ENCODE peak calls at places on chromosome 3, in five cellular contexts. S is pancreas, N is neural progenitor cell, U is uterus, J is esophagus squamous epithelium. H is an unnamed sample. For H3K4me1 and H3K9me3, the result is how much of the 10 kb centered on the place peaks cover.

GRCh38 chr3:144444061-144444460 is 472.4 kb downstream of the DIPK2A start:
- DNase-seq in U (no peak), S (no peak), J (no peak), N (no peak), H (no peak)

GRCh38 chr3:38110314-38111050 is 26.4 kb downstream of the ACAA1 start:
- DNase-seq in J (no peak), U (no peak), S (no peak), N (no peak), H (no peak)

GRCh38 chr3:8663177-8664061 is 18.8 kb upstream of the SSUH2 start:
- DNase-seq in S (peak), N (peak), U (no peak), J (no peak), H (peak)

GRCh38 chr3:70620956-70621355 is 308.5 kb upstream of the MDFIC2 start:
- DNase-seq in J (no peak), N (no peak), U (no peak), S (no peak), H (no peak)

GRCh38 chr3:124300416-124300815 is 308.5 kb upstream of the ROPN1 start:
- DNase-seq in S (no peak), J (no peak), N (no peak), U (no peak), H (no peak)

GRCh38 chr3:184952671-184953070 is 140.7 kb downstream of the VPS8 start:
- DNase-seq in J (no peak), U (no peak), N (no peak), S (no peak), H (no peak)

GRCh38 chr3:118472586-118472985 is 562.1 kb downstream of the IGSF11 start:
- DNase-seq in J (no peak), N (no peak), U (no peak), S (no peak), H (no peak)

GRCh38 chr3:69890691-69891090 is 108.8 kb upstream of the SAMMSON start:
- DNase-seq in N (no peak), J (no peak), U (no peak), S (no peak), H (no peak)

GRCh38 chr3:169264711-169265110 is 398.8 kb downstream of the MECOM start:
- DNase-seq in U (no peak), S (peak), J (no peak), N (no peak), H (peak)

GRCh38 chr3:156751461-156752025 is 74.6 kb upstream of the LEKR1 start:
- DNase-seq in U (peak), N (peak), S (no peak), J (no peak), H (peak)

GRCh38 chr3:195239121-195239520 is 31.8 kb downstream of the XXYLT1 start:
- DNase-seq in N (no peak), J (no peak), U (no peak), S (no peak), H (no peak)

GRCh38 chr3:111848246-111848645 is 10.8 kb upstream of the PHLDB2 start:
- DNase-seq in U (no peak), J (no peak), S (no peak), N (no peak), H (no peak)

GRCh38 chr3:58111513-58112184 is 99.1 kb downstream of the DNASE1L3 start:
- DNase-seq in U (no peak), S (peak), J (no peak), N (no peak), H (no peak)

DNA sequence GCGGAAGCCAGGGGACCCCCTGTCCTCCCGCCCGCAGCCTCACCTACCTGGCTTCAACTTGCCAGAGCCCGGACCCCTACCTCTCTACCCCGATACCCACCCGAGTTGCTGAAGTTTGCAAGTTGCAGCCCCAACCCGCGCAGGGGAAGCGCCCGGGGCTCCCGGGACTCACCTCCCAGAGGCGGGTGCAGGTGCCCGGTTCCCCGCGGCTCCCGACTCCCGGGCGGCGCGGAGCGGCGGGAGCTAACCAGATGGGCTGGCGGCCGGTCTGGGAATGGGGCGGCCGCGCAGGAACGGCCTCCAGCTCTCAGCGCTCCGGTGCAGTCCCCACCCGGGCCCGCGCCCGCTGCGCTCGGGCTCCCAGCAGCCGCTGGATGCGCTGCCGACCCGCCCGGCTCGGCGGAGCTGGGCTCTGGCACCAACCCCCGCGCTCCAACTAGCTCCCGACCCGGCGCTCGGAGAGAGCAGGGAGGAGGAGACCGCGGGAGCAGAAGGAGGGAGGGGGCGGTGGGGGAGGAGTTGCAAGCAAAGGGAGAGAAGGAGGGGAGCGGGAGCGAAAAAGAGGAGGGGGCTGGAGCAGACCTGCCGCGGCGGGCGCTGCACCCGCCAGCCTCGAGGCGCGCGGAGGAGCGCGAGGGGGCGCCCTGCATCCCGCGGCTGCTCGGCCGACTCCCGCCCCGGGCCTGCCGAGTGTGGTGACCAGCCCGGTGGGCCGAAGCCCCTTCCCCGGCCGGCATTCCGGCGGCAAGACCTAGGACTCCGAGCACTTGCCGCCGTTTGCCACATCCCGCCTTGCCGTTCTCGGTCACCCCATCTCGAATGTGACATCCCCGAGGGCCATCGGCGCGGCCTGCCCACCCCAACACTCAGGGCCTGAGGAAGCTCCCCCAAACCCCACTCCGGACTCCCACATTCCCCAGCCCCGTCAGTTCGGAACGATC is at the start of gene SEMA5B:
- DNase-seq in S (peak), N (peak), J (no peak), U (peak), H (peak)
- TF ChIP-seq CTCF in S (no peak), N (peak), J (no peak), U (peak), H (peak)

GRCh38 chr3:25662921-25663320 is 1.8 kb downstream of the TOP2B start:
- DNase-seq in S (no peak), N (no peak), U (no peak), J (no peak), H (no peak)

GRCh38 chr3:25664810-25665645 is at the start of gene TOP2B:
- DNase-seq in N (peak), S (peak), U (peak), J (peak), H (peak)

GRCh38 chr3:25661694-25662455 is 2.8 kb downstream of the TOP2B start:
- DNase-seq in S (no peak), U (no peak), J (no peak), N (no peak), H (no peak)

GRCh38 chr3:25664066-25664809 is 469 bp downstream of the TOP2B start:
- DNase-seq in U (peak), J (peak), S (peak), N (peak), H (peak)

DNA sequence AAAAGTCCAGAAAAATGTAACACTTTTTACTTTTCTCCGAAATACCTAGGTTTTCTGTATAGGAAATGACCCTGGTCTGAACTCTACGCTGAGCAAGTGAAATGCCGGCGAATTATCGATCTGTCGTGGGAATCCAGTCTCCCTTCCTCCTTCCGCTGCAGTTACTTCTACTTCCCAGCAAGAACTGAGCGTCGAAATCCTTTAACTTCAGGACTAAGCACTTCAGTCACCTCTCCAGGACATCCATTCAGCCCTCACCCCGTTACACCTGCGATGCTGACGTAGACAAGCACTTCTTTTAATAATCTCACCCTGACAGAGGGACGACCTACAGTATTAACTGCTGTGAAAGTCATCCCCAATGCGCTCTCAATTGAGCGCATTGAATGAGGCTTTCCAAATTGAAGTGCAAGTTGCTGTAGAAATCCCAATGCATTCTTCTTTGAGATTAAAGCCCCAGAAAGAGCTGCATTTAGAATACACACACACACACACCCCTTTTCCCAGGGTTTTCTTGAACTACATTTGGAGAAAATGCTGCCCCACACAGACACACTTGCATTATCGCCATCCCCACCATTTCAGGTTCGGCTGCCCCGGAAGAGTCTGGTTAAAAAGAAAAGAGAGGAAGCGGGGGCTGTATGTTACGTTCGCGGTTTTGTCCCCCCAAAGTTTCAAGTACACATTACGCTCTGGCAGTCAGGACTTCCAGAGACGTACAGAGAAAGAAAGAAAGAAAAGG is 1.2 kb downstream of the TOP2B start:
- DNase-seq in U (no peak), S (peak), J (no peak), N (peak), H (no peak)
- H3K4me1 ChIP-seq in U (under half), S (under half), J (under half), N (under half), H (half or more)

GRCh38 chr3:7439101-7439500 is 578.2 kb downstream of the GRM7 start:
- DNase-seq in J (no peak), U (no peak), S (no peak), N (no peak), H (no peak)

GRCh38 chr3:7445331-7445730 is 584.4 kb downstream of the GRM7 start:
- DNase-seq in N (no peak), U (no peak), J (no peak), S (no peak), H (no peak)

GRCh38 chr3:7447197-7447769 is 586.4 kb downstream of the GRM7 start:
- DNase-seq in J (no peak), S (no peak), U (no peak), N (no peak), H (no peak)

DNA sequence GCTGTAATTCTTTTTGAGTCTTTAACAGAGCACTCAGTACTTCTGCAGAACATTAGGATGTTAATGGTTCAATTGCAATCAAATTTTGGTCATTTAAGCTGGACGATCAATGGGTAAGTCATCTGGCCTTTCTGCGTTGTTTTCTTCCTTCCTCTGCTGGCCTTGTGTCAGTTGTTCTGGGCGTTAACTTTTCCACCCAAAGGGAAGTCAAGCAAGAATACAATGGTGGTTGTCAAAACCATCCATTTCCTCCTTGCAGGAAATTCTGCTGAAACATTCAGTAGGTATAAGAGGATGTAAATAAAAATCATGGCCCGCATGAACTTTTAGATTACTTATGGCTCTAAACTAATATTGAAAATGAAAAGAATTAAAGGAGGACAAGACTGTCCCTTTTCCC is 584.0 kb downstream of the GRM7 start:
- DNase-seq in S (no peak), N (no peak), J (no peak), U (no peak), H (no peak)
- H3K9me3 ChIP-seq in S (under half), N (under half), J (under half), U (under half), H (under half)

GRCh38 chr3:63199606-63200005 is 78.5 kb upstream of the SYNPR start:
- DNase-seq in U (no peak), J (no peak), N (no peak), S (no peak), H (no peak)

GRCh38 chr3:63192248-63192647 is 85.9 kb upstream of the SYNPR start:
- DNase-seq in N (no peak), J (no peak), S (no peak), U (no peak), H (no peak)

DNA sequence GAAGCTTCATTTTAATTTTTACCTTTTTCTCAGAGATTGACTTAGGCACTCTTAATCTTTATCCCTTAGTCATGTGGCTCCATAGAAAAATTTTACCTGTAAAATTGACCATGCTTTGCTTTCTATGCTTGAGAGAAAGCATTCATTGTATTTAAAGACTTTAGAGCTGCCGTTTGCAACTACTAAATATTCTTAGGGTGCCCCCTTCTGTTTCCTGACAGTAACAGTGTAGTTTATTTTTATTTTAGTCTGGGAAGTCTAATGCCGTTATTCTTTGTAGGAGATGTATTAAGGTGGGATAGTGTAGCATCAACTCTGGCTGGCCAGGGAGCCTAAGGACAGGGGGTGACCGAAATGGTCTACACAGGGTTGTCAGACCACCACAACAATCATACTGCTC is 84.5 kb upstream of the SYNPR start:
- DNase-seq in J (no peak), U (no peak), S (no peak), N (peak), H (no peak)
- TF ChIP-seq CTCF in J (no peak), U (no peak), S (peak), N (peak), H (peak)

GRCh38 chr3:42195879-42196330 is 70.1 kb downstream of the CCK start:
- DNase-seq in S (no peak), N (no peak), J (no peak), U (no peak), H (no peak)

GRCh38 chr3:42198709-42199108 is 67.3 kb downstream of the CCK start:
- DNase-seq in J (no peak), N (no peak), U (no peak), S (no peak), H (no peak)

GRCh38 chr3:42191443-42191747 is 74.6 kb downstream of the CCK start:
- DNase-seq in S (no peak), U (no peak), N (no peak), J (no peak), H (no peak)

GRCh38 chr3:42192334-42193200 is 73.4 kb downstream of the CCK start:
- DNase-seq in J (no peak), U (no peak), S (no peak), N (no peak), H (no peak)

GRCh38 chr3:42194943-42195510 is 71.0 kb downstream of the CCK start:
- DNase-seq in J (no peak), U (no peak), S (no peak), N (no peak), H (no peak)
- H3K4me1 ChIP-seq in J (under half), U (under half), S (under half), N (under half), H (under half)

DNA sequence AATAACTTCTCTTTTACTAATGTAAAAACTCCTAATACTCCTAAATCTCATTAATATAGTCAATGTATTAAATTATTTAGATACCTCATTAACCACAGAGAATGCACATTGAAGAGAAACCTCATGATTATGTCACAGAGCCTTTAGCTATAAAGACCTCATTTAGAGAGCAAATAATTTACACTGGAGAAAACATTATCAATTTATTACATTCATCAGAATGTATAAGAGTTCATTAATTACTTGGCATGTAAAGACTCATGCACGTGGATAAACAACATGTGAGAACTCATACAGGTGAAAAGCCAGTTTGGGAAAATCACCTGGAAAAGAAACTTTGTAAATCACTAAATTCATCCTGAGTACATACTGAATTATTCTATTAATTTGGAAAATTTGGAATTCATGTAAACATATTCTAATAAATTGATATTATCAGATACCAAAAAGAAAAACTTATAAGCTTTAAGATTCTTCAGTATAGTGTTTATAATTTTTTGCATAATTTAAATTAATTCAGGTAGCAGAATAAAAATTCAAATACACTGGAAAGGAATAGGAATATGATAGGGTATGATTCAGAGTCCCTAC is 22.9 kb upstream of the WNT7A start:
- DNase-seq in S (no peak), J (no peak), N (no peak), U (no peak), H (no peak)
- H3K9me3 ChIP-seq in S (under half), J (under half), N (under half), U (under half), H (half or more)

GRCh38 chr3:13085846-13086179 is 12.6 kb upstream of the IQSEC1 start:
- DNase-seq in N (no peak), U (no peak), J (no peak), S (no peak), H (no peak)

GRCh38 chr3:13085081-13085845 is 12.0 kb upstream of the IQSEC1 start:
- DNase-seq in N (no peak), S (no peak), J (no peak), U (no peak), H (no peak)

GRCh38 chr3:13088020-13089006 is 15.1 kb upstream of the IQSEC1 start:
- DNase-seq in U (no peak), N (no peak), S (no peak), J (no peak), H (no peak)

GRCh38 chr3:13086594-13086993 is 13.4 kb upstream of the IQSEC1 start:
- DNase-seq in J (no peak), U (no peak), N (no peak), S (no peak), H (no peak)

GRCh38 chr3:13087320-13087985 is 14.2 kb upstream of the IQSEC1 start:
- DNase-seq in U (no peak), N (no peak), J (no peak), S (no peak), H (no peak)
- TF ChIP-seq CTCF in U (no peak), N (no peak), J (no peak), S (no peak), H (no peak)